ENCODE peak calls at places on chromosomes 3 and 15, in six cellular contexts. C is ecto neural progenitor cell, F is right cardiac atrium, Z is HT1080, T is NCI-H2081 treated with DMSO at 0.1 percent for 48 hours, O is AG08395. E is an unnamed sample.

GRCh38 chr3:15754047-15754446 is 43.7 kb downstream of the ANKRD28 start:
- DNase-seq in F (no peak), C (no peak), O (no peak), Z (no peak), T (no peak), E (no peak)

GRCh38 chr15:38991126-38991525 is 426.5 kb upstream of the RASGRP1 start:
- DNase-seq in F (no peak), Z (peak; percentile 39), O (peak; percentile 19), C (no peak), T (no peak), E (no peak)

GRCh38 chr3:184242297-184242685 is 6.5 kb downstream of the ALG3 start:
- DNase-seq in F (no peak), Z (no peak), T (no peak), C (no peak), O (no peak), E (no peak)

GRCh38 chr15:39643747-39644520 is 63.1 kb downstream of the THBS1 start:
- DNase-seq in T (no peak), O (no peak), C (no peak), F (no peak), Z (no peak), E (no peak)

GRCh38 chr15:25716414-25717102 is 146.6 kb downstream of the ATP10A start:
- DNase-seq in O (no peak), T (no peak), C (no peak), Z (no peak), F (no peak), E (no peak)

GRCh38 chr3:56683122-56683817 is at the start of gene TASOR:
- DNase-seq in O (peak; percentile 96), F (peak; percentile 95), C (peak; percentile 84), Z (peak; percentile 69), T (no peak), E (peak; percentile 87)

GRCh38 chr15:73317651-73318462 is 50.9 kb downstream of the HCN4 start:
- DNase-seq in T (no peak), F (no peak), C (no peak), O (no peak), Z (no peak), E (no peak)

GRCh38 chr15:38549222-38549621 is 15.4 kb downstream of the RASGRP1 start:
- DNase-seq in Z (peak; percentile 28), F (no peak), C (no peak), T (no peak), O (peak; percentile 31), E (no peak)

GRCh38 chr15:37059051-37059450 is 41.3 kb downstream of the MEIS2 start:
- DNase-seq in C (no peak), T (no peak), F (no peak), O (peak; percentile 44), Z (peak; percentile 73), E (no peak)

GRCh38 chr3:61954097-61954528 is 392.7 kb downstream of the PTPRG start:
- DNase-seq in C (no peak), T (no peak), O (peak; percentile 50), F (no peak), Z (peak; percentile 36), E (no peak)

GRCh38 chr15:77983091-77983707 is 94.3 kb downstream of the TBC1D2B start:
- DNase-seq in C (no peak), F (no peak), Z (no peak), T (no peak), O (no peak), E (no peak)

GRCh38 chr3:54349231-54349647 is 226.9 kb downstream of the CACNA2D3 start:
- DNase-seq in T (no peak), C (no peak), F (no peak), O (no peak), Z (no peak), E (no peak)

GRCh38 chr3:7876741-7877297 is 624.8 kb upstream of the LMCD1 start:
- DNase-seq in F (no peak), C (no peak), Z (peak; percentile 90), O (no peak), T (no peak), E (no peak)

GRCh38 chr15:47727137-47727536 is 9.8 kb downstream of the SEMA6D start:
- DNase-seq in Z (no peak), F (no peak), T (no peak), O (no peak), C (no peak), E (no peak)

GRCh38 chr15:88654430-88655102 is 15.8 kb downstream of the ISG20 start:
- DNase-seq in C (no peak), O (no peak), F (no peak), Z (no peak), T (no peak), E (no peak)

GRCh38 chr15:41494190-41494921 is 682 bp downstream of the ITPKA start:
- DNase-seq in T (no peak), C (peak; percentile 80), Z (no peak), O (no peak), F (peak; percentile 55), E (peak; percentile 60)

E was measured in GM12891.